ENCODE peak calls at places on chromosomes 7 and 10, in four cellular contexts. Q, E, B and U are unnamed samples.

GRCh38 chr10:8674230-8674629 is 619.7 kb downstream of the GATA3 start:
- DNase-seq in E (no peak), Q (no peak), B (no peak), U (no peak)

GRCh38 chr7:158432369-158433270 is 155.0 kb downstream of the PTPRN2 start:
- DNase-seq in B (no peak), Q (no peak), E (no peak), U (no peak)

GRCh38 chr10:127115086-127115485 is 81.3 kb downstream of the INSYN2A start:
- DNase-seq in B (no peak), E (no peak), Q (no peak), U (no peak)

GRCh38 chr7:143979359-143979758 is 20.8 kb upstream of the OR6B1 start:
- DNase-seq in Q (no peak), B (no peak), E (no peak), U (no peak)

GRCh38 chr10:52314007-52314821 is at the start of gene DKK1:
- DNase-seq in E (no peak), B (no peak), Q (peak), U (no peak)

GRCh38 chr10:30038961-30039536 is 20.3 kb downstream of the JCAD start:
- DNase-seq in E (no peak), Q (no peak), B (no peak), U (no peak)

GRCh38 chr10:101032637-101033201 is 1.7 kb downstream of the SFXN3 start:
- DNase-seq in E (no peak), Q (no peak), B (no peak), U (no peak)

GRCh38 chr10:5234106-5234877 is 37.7 kb downstream of the AKR1C4 start:
- DNase-seq in B (no peak), E (no peak), Q (no peak), U (no peak)

GRCh38 chr7:77383333-77383740 is 32.8 kb downstream of the GSAP start:
- DNase-seq in E (no peak), Q (no peak), B (no peak), U (no peak)

GRCh38 chr7:17486835-17487234 is 188.4 kb downstream of the AHR start:
- DNase-seq in Q (no peak), E (no peak), B (no peak), U (no peak)

GRCh38 chr7:142359694-142360279 is 101.9 kb upstream of the PRSS58 start:
- DNase-seq in B (no peak), E (no peak), Q (no peak), U (no peak)

GRCh38 chr10:32471232-32471631 is 25.3 kb downstream of the CCDC7 start:
- DNase-seq in Q (no peak), B (no peak), E (no peak), U (no peak)

GRCh38 chr7:121278120-121279021 is 50.4 kb upstream of the WNT16 start:
- DNase-seq in Q (no peak), B (peak), E (peak), U (no peak)

GRCh38 chr7:38940774-38941173 is 31.8 kb upstream of the VPS41 start:
- DNase-seq in Q (no peak), B (no peak), E (no peak), U (no peak)

GRCh38 chr7:82428186-82428961 is 15.2 kb downstream of the CACNA2D1 start:
- DNase-seq in Q (no peak), E (no peak), B (no peak), U (no peak)

GRCh38 chr7:156944876-156945275 is 4.6 kb upstream of the NOM1 start:
- DNase-seq in E (no peak), Q (no peak), B (no peak), U (no peak)

GRCh38 chr7:115178831-115179230 is 256.9 kb downstream of the MDFIC start:
- DNase-seq in E (no peak), B (no peak), Q (no peak), U (no peak)

GRCh38 chr7:101248276-101248675 is 3.4 kb upstream of the FIS1 start:
- DNase-seq in B (no peak), Q (no peak), E (no peak), U (no peak)

GRCh38 chr7:100120518-100121085 is 1.2 kb downstream of the CNPY4 start:
- DNase-seq in B (no peak), E (no peak), Q (no peak), U (no peak)

GRCh38 chr7:50852901-50853300 is 70.2 kb upstream of the GRB10 start:
- DNase-seq in B (no peak), Q (peak), E (no peak), U (no peak)

GRCh38 chr10:117544729-117545140 is 2.2 kb downstream of the EMX2 start:
- DNase-seq in B (no peak), Q (no peak), E (no peak), U (no peak)

GRCh38 chr7:35259555-35259954 is 5.7 kb upstream of the TBX20 start:
- DNase-seq in E (no peak), Q (no peak), B (no peak), U (no peak)

GRCh38 chr10:69425513-69426298 is 9.0 kb upstream of the TACR2 start:
- DNase-seq in Q (no peak), B (no peak), E (peak), U (no peak)

GRCh38 chr10:43151371-43151770 is 13.1 kb downstream of the CSGALNACT2 start:
- DNase-seq in B (no peak), E (no peak), Q (no peak), U (no peak)

GRCh38 chr7:11168622-11169170 is 195.0 kb downstream of the PHF14 start:
- DNase-seq in Q (no peak), E (no peak), B (no peak), U (no peak)

GRCh38 chr7:101901661-101902491 is 84.5 kb downstream of the CUX1 start:
- DNase-seq in Q (no peak), E (no peak), B (no peak), U (no peak)

GRCh38 chr10:113576853-113577252 is 24.0 kb downstream of the HABP2 start:
- DNase-seq in Q (peak), E (peak), B (no peak), U (no peak)

GRCh38 chr7:116524609-116525297 is at the start of gene CAV1:
- DNase-seq in B (no peak), Q (peak), E (peak), U (peak)

GRCh38 chr10:70617798-70618568 is 15.4 kb upstream of the PRF1 start:
- DNase-seq in E (no peak), Q (no peak), B (no peak), U (no peak)

GRCh38 chr7:114715907-114716306 is 206.0 kb upstream of the MDFIC start:
- DNase-seq in B (no peak), Q (no peak), E (no peak), U (no peak)

GRCh38 chr7:16409777-16410176 is 11.6 kb downstream of the CRPPA start:
- DNase-seq in E (no peak), B (no peak), Q (no peak), U (no peak)

GRCh38 chr10:90921906-90922305 is 1.0 kb upstream of the ANKRD1 start:
- DNase-seq in Q (no peak), B (no peak), E (no peak), U (no peak)

GRCh38 chr7:118590107-118590506 is 365.6 kb downstream of the ANKRD7 start:
- DNase-seq in B (no peak), Q (peak), E (no peak), U (no peak)

GRCh38 chr10:74150151-74151056 is at the start of gene AP3M1:
- DNase-seq in Q (peak), B (peak), E (peak), U (peak)

GRCh38 chr7:105559926-105560325 is 21.4 kb downstream of the EFCAB10 start:
- DNase-seq in Q (no peak), E (no peak), B (no peak), U (no peak)

GRCh38 chr10:44245601-44245938 is 139.3 kb downstream of the CXCL12 start:
- DNase-seq in B (no peak), E (no peak), Q (no peak), U (no peak)

GRCh38 chr10:90378524-90379076 is 479.2 kb downstream of the HTR7 start:
- DNase-seq in E (no peak), Q (no peak), B (no peak), U (no peak)

GRCh38 chr10:123890246-123890645 is 1.4 kb downstream of the CPXM2 start:
- DNase-seq in B (no peak), Q (no peak), E (no peak), U (no peak)
- TF ChIP-seq TAF1 in B (no peak), Q (no peak), E (no peak), U (no peak)

GRCh38 chr10:80204801-80205477 is 398 bp downstream of the ANXA11 start:
- DNase-seq in B (peak), E (peak), Q (no peak), U (peak)

GRCh38 chr10:80203835-80204148 is 1.5 kb downstream of the ANXA11 start:
- DNase-seq in B (no peak), E (no peak), Q (no peak), U (no peak)

GRCh38 chr10:80205478-80206276 is at the start of gene ANXA11:
- DNase-seq in B (peak), E (peak), Q (peak), U (peak)

GRCh38 chr10:80202934-80203834 is 2.2 kb downstream of the ANXA11 start:
- DNase-seq in Q (no peak), E (peak), B (no peak), U (peak)

DNA sequence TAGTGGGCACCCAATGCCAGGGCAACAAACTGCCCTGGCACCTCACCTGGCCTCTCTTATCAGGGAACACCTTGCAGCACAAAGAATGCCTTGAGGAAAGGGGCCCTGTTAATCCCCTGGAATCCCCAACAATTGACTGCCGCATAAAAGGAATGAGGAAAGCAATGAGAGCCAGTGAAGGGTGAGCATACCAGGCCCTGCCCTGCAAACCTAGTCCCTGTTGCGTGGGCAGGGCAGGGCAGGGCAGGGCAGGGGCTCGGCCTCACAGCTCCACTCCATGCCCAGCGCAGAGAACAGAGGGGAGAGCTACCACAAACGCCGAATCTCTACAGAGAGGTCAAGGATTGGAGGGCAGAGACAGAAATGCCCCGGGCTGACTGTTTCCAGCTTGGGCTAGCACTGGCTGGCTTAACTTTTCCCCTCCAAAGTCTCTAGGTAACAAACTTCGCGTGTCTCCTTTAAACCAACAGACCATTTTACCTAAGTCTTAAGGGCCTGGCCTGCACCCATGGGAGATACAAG is 1.1 kb downstream of the ANXA11 start:
- DNase-seq in Q (no peak), B (no peak), E (no peak), U (no peak)
- TF ChIP-seq POLR2A in Q (no peak), B (no peak), E (no peak), U (no peak)

GRCh38 chr10:119723624-119724023 is 2.2 kb upstream of the INPP5F start:
- DNase-seq in E (no peak), B (no peak), Q (no peak), U (no peak)
- TF ChIP-seq TAF1 in E (no peak), B (no peak), Q (no peak), U (no peak)

DNA sequence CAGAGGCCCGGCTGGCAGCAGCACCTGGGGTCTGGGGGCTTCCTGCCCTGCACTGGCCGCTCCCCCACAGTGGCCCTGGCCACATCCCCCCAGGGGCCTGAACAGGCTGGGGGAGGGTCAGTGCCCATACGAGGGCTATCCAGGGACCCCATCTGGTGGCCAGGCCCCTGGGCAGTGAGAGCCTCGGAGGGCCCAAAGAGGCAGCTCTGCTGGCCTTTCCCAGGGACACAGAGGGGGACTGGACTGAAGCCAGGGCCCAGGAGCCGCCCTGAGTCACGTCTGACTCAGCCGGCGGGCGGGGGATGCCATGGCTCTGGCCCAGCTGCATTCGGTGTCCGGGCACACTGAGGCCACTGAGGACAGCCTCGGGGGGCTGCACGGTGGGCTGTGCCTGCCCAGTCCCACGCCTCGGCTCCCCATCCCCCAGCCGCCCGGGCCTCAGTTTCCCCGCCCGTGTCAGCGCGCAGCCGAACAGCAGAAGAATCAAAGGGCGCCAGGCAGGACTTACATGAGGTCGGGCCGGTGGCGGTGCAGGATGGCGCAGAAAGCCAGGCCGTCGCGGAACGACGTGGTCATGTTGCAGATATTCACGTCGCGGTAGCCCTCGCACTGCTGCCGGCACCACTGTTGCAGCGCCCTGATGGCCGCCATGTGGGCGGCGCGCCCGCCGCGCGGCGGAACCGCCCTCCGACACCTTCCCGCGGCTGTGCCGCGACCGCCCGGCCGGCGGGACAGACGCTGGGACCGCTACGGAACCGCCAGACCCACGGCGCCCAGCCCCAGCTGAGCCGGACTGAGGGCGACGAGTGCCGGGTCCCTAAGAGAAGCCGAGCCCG is at the start of gene MICALL2:
- DNase-seq in Q (no peak), E (peak), B (no peak), U (no peak)
- TF ChIP-seq POLR2A in Q (peak), E (peak), B (no peak), U (peak)